ENCODE peak calls at places on chromosomes 11 and 22, in five cellular contexts. U, I, D, Y and B are unnamed samples.

GRCh38 chr11:62602141-62603071 is 741 bp upstream of the MTA2 start:
- DNase-seq in U (peak; percentile 83), I (peak; percentile 77), D (peak; percentile 88), Y (no peak), B (no peak)

GRCh38 chr11:57546869-57547518 is 9.6 kb downstream of the SMTNL1 start:
- DNase-seq in U (no peak), I (no peak), D (peak; percentile 84), Y (no peak), B (no peak)

GRCh38 chr11:106012744-106013143 is 9.3 kb downstream of the MSANTD4 start:
- DNase-seq in U (no peak), I (no peak), D (no peak), Y (no peak), B (no peak)

GRCh38 chr11:2097356-2097997 is 41.7 kb downstream of the IGF2 start:
- DNase-seq in U (no peak), I (peak; percentile 44), D (peak; percentile 91), Y (no peak), B (no peak)

GRCh38 chr11:69820441-69820840 is 1.2 kb upstream of the FGF3 start:
- DNase-seq in U (no peak), I (no peak), D (no peak), Y (no peak), B (no peak)

GRCh38 chr11:46564459-46564858 is 29.4 kb downstream of the AMBRA1 start:
- DNase-seq in U (no peak), I (no peak), D (no peak), Y (no peak), B (no peak)

GRCh38 chr11:43067681-43068080 is 244.1 kb upstream of the API5 start:
- DNase-seq in U (no peak), I (no peak), D (no peak), Y (no peak), B (no peak)

GRCh38 chr11:28017816-28018215 is 90.1 kb downstream of the KIF18A start:
- DNase-seq in U (no peak), I (no peak), D (no peak), Y (no peak), B (no peak)

GRCh38 chr11:9263840-9264380 is 1.2 kb downstream of the DENND5A start:
- DNase-seq in U (no peak), I (no peak), D (no peak), Y (no peak), B (no peak)

GRCh38 chr22:29700949-29701927 is 18.6 kb upstream of the CABP7 start:
- DNase-seq in U (no peak), I (peak; percentile 32), D (peak; percentile 82), Y (no peak), B (peak; percentile 42)

GRCh38 chr22:47092896-47093311 is 330.5 kb downstream of the TBC1D22A start:
- DNase-seq in U (no peak), I (no peak), D (no peak), Y (no peak), B (no peak)

GRCh38 chr22:33864723-33865130 is 55.5 kb downstream of the LARGE1 start:
- DNase-seq in U (no peak), I (no peak), D (no peak), Y (no peak), B (no peak)

GRCh38 chr11:7638710-7639642 is 34.3 kb downstream of the CYB5R2 start:
- DNase-seq in U (no peak), I (no peak), D (no peak), Y (no peak), B (no peak)

GRCh38 chr11:71221201-71221600 is 31.2 kb downstream of the SHANK2 start:
- DNase-seq in U (no peak), I (no peak), D (peak; percentile 7), Y (no peak), B (no peak)

GRCh38 chr11:7471071-7471470 is 14.2 kb upstream of the OLFML1 start:
- DNase-seq in U (no peak), I (no peak), D (no peak), Y (no peak), B (no peak)